ENCODE peak calls at places on chromosomes 1 and 21, in eight cellular contexts. One of them, this sample, is unnamed.

GRCh38 chr1:38657873-38658272 is 201.7 kb downstream of the RRAGC start:
- DNase-seq in fibroblast of lung: no peak
- DNase-seq in endothelial cell of umbilical vein: no peak
- DNase-seq in adrenal gland: no peak
- DNase-seq in thoracic aorta: no peak
- DNase-seq in epithelial cell of esophagus: no peak
- DNase-seq in RWPE1: no peak
- DNase-seq in CD4-positive, alpha-beta T cell: no peak
- DNase-seq in this sample: no peak

GRCh38 chr1:231940721-231941120 is 314.1 kb downstream of the DISC1 start:
- DNase-seq in adrenal gland: no peak
- DNase-seq in CD4-positive, alpha-beta T cell: no peak
- DNase-seq in fibroblast of lung: no peak
- DNase-seq in epithelial cell of esophagus: no peak
- DNase-seq in thoracic aorta: no peak
- DNase-seq in endothelial cell of umbilical vein: no peak
- DNase-seq in RWPE1: no peak
- DNase-seq in this sample: no peak

GRCh38 chr1:43383449-43383848 is 6.2 kb downstream of the MED8 start:
- DNase-seq in epithelial cell of esophagus: no peak
- DNase-seq in adrenal gland: no peak
- DNase-seq in fibroblast of lung: no peak
- DNase-seq in CD4-positive, alpha-beta T cell: no peak
- DNase-seq in endothelial cell of umbilical vein: no peak
- DNase-seq in RWPE1: no peak
- DNase-seq in thoracic aorta: no peak
- DNase-seq in this sample: no peak

GRCh38 chr1:40351124-40351523 is 22.4 kb upstream of the SMAP2 start:
- DNase-seq in RWPE1: no peak
- DNase-seq in endothelial cell of umbilical vein: no peak
- DNase-seq in epithelial cell of esophagus: no peak
- DNase-seq in CD4-positive, alpha-beta T cell: no peak
- DNase-seq in fibroblast of lung: no peak
- DNase-seq in adrenal gland: no peak
- DNase-seq in thoracic aorta: no peak
- DNase-seq in this sample: no peak

GRCh38 chr1:87435484-87435883 is 106.8 kb downstream of the LMO4 start:
- DNase-seq in thoracic aorta: no peak
- DNase-seq in RWPE1: no peak
- DNase-seq in endothelial cell of umbilical vein: no peak
- DNase-seq in CD4-positive, alpha-beta T cell: no peak
- DNase-seq in adrenal gland: no peak
- DNase-seq in epithelial cell of esophagus: peak; percentile 57
- DNase-seq in fibroblast of lung: peak; percentile 84
- DNase-seq in this sample: no peak

GRCh38 chr1:241459186-241459802 is 60.3 kb downstream of the FH start:
- DNase-seq in epithelial cell of esophagus: no peak
- DNase-seq in CD4-positive, alpha-beta T cell: no peak
- DNase-seq in thoracic aorta: no peak
- DNase-seq in RWPE1: no peak
- DNase-seq in endothelial cell of umbilical vein: no peak
- DNase-seq in fibroblast of lung: no peak
- DNase-seq in adrenal gland: no peak
- DNase-seq in this sample: no peak

GRCh38 chr1:200258447-200259375 is 151.1 kb downstream of the ZNF281 start:
- DNase-seq in thoracic aorta: no peak
- DNase-seq in CD4-positive, alpha-beta T cell: no peak
- DNase-seq in adrenal gland: no peak
- DNase-seq in epithelial cell of esophagus: peak; percentile 48
- DNase-seq in endothelial cell of umbilical vein: peak; percentile 36
- DNase-seq in fibroblast of lung: no peak
- DNase-seq in RWPE1: peak; percentile 64
- DNase-seq in this sample: no peak

GRCh38 chr1:237851209-237851845 is 39.4 kb downstream of the ZP4 start:
- DNase-seq in endothelial cell of umbilical vein: no peak
- DNase-seq in RWPE1: peak; percentile 29
- DNase-seq in fibroblast of lung: peak; percentile 55
- DNase-seq in CD4-positive, alpha-beta T cell: no peak
- DNase-seq in adrenal gland: peak; percentile 59
- DNase-seq in thoracic aorta: no peak
- DNase-seq in epithelial cell of esophagus: peak; percentile 77
- DNase-seq in this sample: no peak

GRCh38 chr21:26451014-26451740 is 121.9 kb downstream of the CYYR1 start:
- DNase-seq in CD4-positive, alpha-beta T cell: no peak
- DNase-seq in fibroblast of lung: peak; percentile 21
- DNase-seq in adrenal gland: no peak
- DNase-seq in epithelial cell of esophagus: peak; percentile 38
- DNase-seq in RWPE1: no peak
- DNase-seq in endothelial cell of umbilical vein: no peak
- DNase-seq in thoracic aorta: no peak
- DNase-seq in this sample: no peak

GRCh38 chr1:228753933-228754332 is 18.7 kb downstream of the RHOU start:
- DNase-seq in adrenal gland: no peak
- DNase-seq in thoracic aorta: no peak
- DNase-seq in RWPE1: no peak
- DNase-seq in epithelial cell of esophagus: no peak
- DNase-seq in endothelial cell of umbilical vein: no peak
- DNase-seq in fibroblast of lung: no peak
- DNase-seq in CD4-positive, alpha-beta T cell: no peak
- DNase-seq in this sample: no peak

GRCh38 chr1:168301664-168302320 is 21.1 kb downstream of the TBX19 start:
- DNase-seq in thoracic aorta: no peak
- DNase-seq in RWPE1: peak; percentile 96
- DNase-seq in adrenal gland: no peak
- DNase-seq in CD4-positive, alpha-beta T cell: no peak
- DNase-seq in epithelial cell of esophagus: peak; percentile 98
- DNase-seq in endothelial cell of umbilical vein: no peak
- DNase-seq in fibroblast of lung: peak; percentile 83
- DNase-seq in this sample: no peak

DNA sequence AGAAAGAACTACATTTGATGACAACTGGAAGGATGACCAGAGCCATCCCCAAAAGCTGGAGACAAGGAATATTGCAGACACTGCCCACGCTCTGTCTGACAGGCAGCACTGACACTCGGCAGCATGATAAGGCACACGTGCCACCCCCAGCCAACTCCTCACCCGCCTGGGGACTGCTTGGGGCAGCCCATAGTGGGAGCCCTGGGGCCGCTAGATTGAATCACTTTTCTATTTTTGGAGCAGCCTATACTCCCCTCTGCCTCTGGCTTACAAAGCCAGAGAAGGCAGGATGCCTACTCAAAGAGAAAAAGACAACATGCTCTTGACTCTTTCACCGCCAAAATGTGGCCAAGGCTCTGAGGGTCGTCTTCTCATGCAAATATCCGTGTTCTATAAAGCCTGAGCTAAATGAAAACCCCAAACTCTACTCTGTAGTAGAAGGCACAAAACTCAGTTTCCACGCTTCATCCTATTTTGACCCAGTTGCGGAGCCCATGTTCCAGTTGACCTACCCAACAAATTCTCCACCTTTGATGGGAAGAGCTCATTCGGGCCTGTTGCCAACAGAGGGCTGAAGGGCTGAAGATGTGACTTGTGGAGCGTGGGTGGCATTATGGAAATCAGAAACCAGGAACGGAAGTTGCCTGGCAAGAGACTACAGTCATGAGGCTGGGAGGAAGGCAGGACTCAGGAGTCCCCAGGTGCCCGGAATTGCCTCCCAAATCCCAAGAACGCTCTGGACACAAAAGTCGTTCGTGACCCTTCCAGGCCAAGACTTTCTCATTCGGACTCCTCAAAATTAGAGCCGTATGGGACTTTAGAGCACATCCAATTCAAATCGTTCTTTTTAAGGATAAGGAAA is 1.1 kb downstream of the SMG5 start:
- DNase-seq in epithelial cell of esophagus: peak; percentile 56
- DNase-seq in endothelial cell of umbilical vein: no peak
- DNase-seq in fibroblast of lung: peak; percentile 57
- DNase-seq in adrenal gland: peak; percentile 58
- DNase-seq in CD4-positive, alpha-beta T cell: no peak
- DNase-seq in RWPE1: no peak
- DNase-seq in thoracic aorta: no peak
- DNase-seq in this sample: peak; percentile 51
- TF ChIP-seq CTCF in epithelial cell of esophagus: no peak
- TF ChIP-seq CTCF in endothelial cell of umbilical vein: no peak
- TF ChIP-seq CTCF in fibroblast of lung: no peak
- TF ChIP-seq CTCF in adrenal gland: no peak
- TF ChIP-seq CTCF in CD4-positive, alpha-beta T cell: no peak
- TF ChIP-seq CTCF in RWPE1: no peak
- TF ChIP-seq CTCF in thoracic aorta: no peak
- TF ChIP-seq CTCF in this sample: peak; percentile 51

GRCh38 chr1:205227584-205228006 is at the start of gene TMCC2:
- DNase-seq in fibroblast of lung: peak; percentile 88
- DNase-seq in thoracic aorta: peak; percentile 52
- DNase-seq in RWPE1: peak; percentile 98
- DNase-seq in adrenal gland: peak; percentile 86
- DNase-seq in endothelial cell of umbilical vein: peak; percentile 81
- DNase-seq in CD4-positive, alpha-beta T cell: peak; percentile 64
- DNase-seq in epithelial cell of esophagus: peak; percentile 83
- DNase-seq in this sample: no peak

GRCh38 chr1:205230965-205231364 is 3.2 kb downstream of the TMCC2 start:
- DNase-seq in CD4-positive, alpha-beta T cell: no peak
- DNase-seq in epithelial cell of esophagus: no peak
- DNase-seq in endothelial cell of umbilical vein: no peak
- DNase-seq in fibroblast of lung: no peak
- DNase-seq in thoracic aorta: no peak
- DNase-seq in RWPE1: no peak
- DNase-seq in adrenal gland: no peak
- DNase-seq in this sample: no peak

GRCh38 chr1:205228052-205228451 is 306 bp downstream of the TMCC2 start:
- DNase-seq in CD4-positive, alpha-beta T cell: no peak
- DNase-seq in thoracic aorta: no peak
- DNase-seq in endothelial cell of umbilical vein: no peak
- DNase-seq in fibroblast of lung: no peak
- DNase-seq in adrenal gland: no peak
- DNase-seq in epithelial cell of esophagus: no peak
- DNase-seq in RWPE1: no peak
- DNase-seq in this sample: no peak

GRCh38 chr1:205229916-205230700 is 2.4 kb downstream of the TMCC2 start:
- DNase-seq in adrenal gland: peak; percentile 69
- DNase-seq in fibroblast of lung: no peak
- DNase-seq in thoracic aorta: no peak
- DNase-seq in CD4-positive, alpha-beta T cell: no peak
- DNase-seq in epithelial cell of esophagus: peak; percentile 4
- DNase-seq in RWPE1: no peak
- DNase-seq in endothelial cell of umbilical vein: no peak
- DNase-seq in this sample: no peak

DNA sequence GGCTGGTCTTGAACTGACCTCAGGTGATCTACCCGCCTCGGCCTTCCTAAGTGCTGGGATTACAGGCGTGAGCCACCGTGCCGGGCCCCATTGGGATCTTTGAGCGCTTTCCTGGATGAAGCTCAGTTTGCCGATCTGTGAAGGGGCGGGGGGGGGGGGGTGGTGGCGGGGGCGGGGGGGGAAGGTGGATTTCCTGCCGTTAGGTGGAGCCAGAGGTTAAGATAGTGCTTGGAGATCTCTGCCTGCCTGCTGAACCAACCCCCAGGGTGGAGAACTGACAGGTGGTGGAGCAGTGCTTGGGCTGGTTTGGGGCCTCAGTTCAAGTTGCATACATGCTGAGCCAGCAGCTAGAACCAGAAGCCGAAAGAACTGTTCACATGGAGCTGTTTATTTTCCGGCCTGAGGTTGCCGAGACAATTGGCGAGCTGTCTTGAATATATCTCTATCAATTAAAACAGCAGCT is 1.7 kb downstream of the TMCC2 start:
- DNase-seq in fibroblast of lung: peak; percentile 53
- DNase-seq in RWPE1: peak; percentile 98
- DNase-seq in thoracic aorta: no peak
- DNase-seq in adrenal gland: peak; percentile 68
- DNase-seq in epithelial cell of esophagus: peak; percentile 71
- DNase-seq in CD4-positive, alpha-beta T cell: peak; percentile 59
- DNase-seq in endothelial cell of umbilical vein: peak; percentile 14
- DNase-seq in this sample: no peak
- TF ChIP-seq CTCF in fibroblast of lung: peak; percentile 20
- TF ChIP-seq CTCF in RWPE1: peak; percentile 34
- TF ChIP-seq CTCF in thoracic aorta: no peak
- TF ChIP-seq CTCF in adrenal gland: no peak
- TF ChIP-seq CTCF in epithelial cell of esophagus: peak; percentile 35
- TF ChIP-seq CTCF in CD4-positive, alpha-beta T cell: no peak
- TF ChIP-seq CTCF in endothelial cell of umbilical vein: no peak
- TF ChIP-seq CTCF in this sample: peak; percentile 46

GRCh38 chr1:182783068-182783467 is 6.5 kb upstream of the NPL start:
- DNase-seq in CD4-positive, alpha-beta T cell: no peak
- DNase-seq in endothelial cell of umbilical vein: no peak
- DNase-seq in epithelial cell of esophagus: no peak
- DNase-seq in adrenal gland: no peak
- DNase-seq in RWPE1: no peak
- DNase-seq in thoracic aorta: no peak
- DNase-seq in fibroblast of lung: no peak
- DNase-seq in this sample: no peak
- TF ChIP-seq CTCF in CD4-positive, alpha-beta T cell: no peak
- TF ChIP-seq CTCF in endothelial cell of umbilical vein: no peak
- TF ChIP-seq CTCF in epithelial cell of esophagus: no peak
- TF ChIP-seq CTCF in adrenal gland: no peak
- TF ChIP-seq CTCF in RWPE1: no peak
- TF ChIP-seq CTCF in thoracic aorta: no peak
- TF ChIP-seq CTCF in fibroblast of lung: peak; percentile 2
- TF ChIP-seq CTCF in this sample: peak; percentile 24

GRCh38 chr1:183983371-183984105 is 54.0 kb downstream of the COLGALT2 start:
- DNase-seq in adrenal gland: no peak
- DNase-seq in endothelial cell of umbilical vein: no peak
- DNase-seq in RWPE1: no peak
- DNase-seq in epithelial cell of esophagus: no peak
- DNase-seq in CD4-positive, alpha-beta T cell: no peak
- DNase-seq in thoracic aorta: no peak
- DNase-seq in fibroblast of lung: no peak
- DNase-seq in this sample: no peak

GRCh38 chr1:183989604-183990003 is 47.9 kb downstream of the COLGALT2 start:
- DNase-seq in adrenal gland: no peak
- DNase-seq in epithelial cell of esophagus: no peak
- DNase-seq in thoracic aorta: no peak
- DNase-seq in RWPE1: no peak
- DNase-seq in CD4-positive, alpha-beta T cell: no peak
- DNase-seq in endothelial cell of umbilical vein: no peak
- DNase-seq in fibroblast of lung: no peak
- DNase-seq in this sample: no peak

GRCh38 chr1:183989078-183989577 is 48.4 kb downstream of the COLGALT2 start:
- DNase-seq in RWPE1: peak; percentile 5
- DNase-seq in CD4-positive, alpha-beta T cell: no peak
- DNase-seq in epithelial cell of esophagus: peak; percentile 65
- DNase-seq in endothelial cell of umbilical vein: no peak
- DNase-seq in thoracic aorta: peak; percentile 5
- DNase-seq in adrenal gland: peak; percentile 5
- DNase-seq in fibroblast of lung: peak; percentile 81
- DNase-seq in this sample: no peak

GRCh38 chr1:183987593-183988318 is 49.8 kb downstream of the COLGALT2 start:
- DNase-seq in epithelial cell of esophagus: no peak
- DNase-seq in RWPE1: no peak
- DNase-seq in adrenal gland: peak; percentile 16
- DNase-seq in CD4-positive, alpha-beta T cell: no peak
- DNase-seq in endothelial cell of umbilical vein: no peak
- DNase-seq in thoracic aorta: no peak
- DNase-seq in fibroblast of lung: peak; percentile 20
- DNase-seq in this sample: no peak

DNA sequence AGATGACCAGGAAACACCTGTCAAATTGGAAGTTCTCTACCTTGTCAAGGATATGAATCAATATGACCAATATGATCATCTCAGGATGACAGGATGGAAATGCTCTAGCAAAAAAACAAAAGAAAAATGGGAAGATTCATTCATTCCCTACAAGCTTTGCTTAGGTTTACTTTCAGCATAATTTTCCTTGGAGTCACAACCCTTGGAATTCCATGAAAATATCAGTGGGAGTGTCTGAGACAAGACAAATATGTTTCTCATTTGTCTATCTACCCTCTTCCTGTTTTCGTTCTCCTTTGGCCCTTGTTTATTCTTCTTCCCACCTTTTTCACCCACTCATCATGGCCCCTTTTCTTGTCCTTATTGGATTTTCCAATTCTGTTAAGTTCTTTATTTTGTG is 50.6 kb downstream of the COLGALT2 start:
- DNase-seq in CD4-positive, alpha-beta T cell: no peak
- DNase-seq in thoracic aorta: no peak
- DNase-seq in epithelial cell of esophagus: no peak
- DNase-seq in RWPE1: no peak
- DNase-seq in adrenal gland: no peak
- DNase-seq in endothelial cell of umbilical vein: no peak
- DNase-seq in fibroblast of lung: peak; percentile 22
- DNase-seq in this sample: no peak
- TF ChIP-seq CTCF in CD4-positive, alpha-beta T cell: no peak
- TF ChIP-seq CTCF in thoracic aorta: no peak
- TF ChIP-seq CTCF in epithelial cell of esophagus: no peak
- TF ChIP-seq CTCF in RWPE1: no peak
- TF ChIP-seq CTCF in adrenal gland: no peak
- TF ChIP-seq CTCF in endothelial cell of umbilical vein: no peak
- TF ChIP-seq CTCF in fibroblast of lung: no peak
- TF ChIP-seq CTCF in this sample: no peak

This sample was measured in chondrocyte.